ENCODE peak calls at places on chromosomes 6 and 20, in six cellular contexts. One of them, this sample, is unnamed.

GRCh38 chr20:62754122-62754990 is 41.9 kb upstream of the MRGBP start:
- DNase-seq in sigmoid colon: no peak
- DNase-seq in upper lobe of left lung: no peak
- DNase-seq in ureter: no peak
- DNase-seq in endothelial cell: no peak
- DNase-seq in GM04503: no peak
- DNase-seq in this sample: no peak

GRCh38 chr20:29878281-29878741 is 1379.2 kb upstream of the DEFB115 start:
- DNase-seq in endothelial cell: no peak
- DNase-seq in GM04503: no peak
- DNase-seq in sigmoid colon: peak
- DNase-seq in upper lobe of left lung: no peak
- DNase-seq in ureter: no peak
- DNase-seq in this sample: peak

GRCh38 chr6:23637296-23637695 is 488.7 kb upstream of the NRSN1 start:
- DNase-seq in GM04503: no peak
- DNase-seq in ureter: no peak
- DNase-seq in endothelial cell: no peak
- DNase-seq in upper lobe of left lung: no peak
- DNase-seq in sigmoid colon: no peak
- DNase-seq in this sample: peak

GRCh38 chr6:19415605-19416326 is 421.4 kb upstream of the ID4 start:
- DNase-seq in ureter: no peak
- DNase-seq in endothelial cell: no peak
- DNase-seq in sigmoid colon: no peak
- DNase-seq in GM04503: peak
- DNase-seq in upper lobe of left lung: no peak
- DNase-seq in this sample: no peak

GRCh38 chr6:78347191-78347916 is 520.0 kb upstream of the IRAK1BP1 start:
- DNase-seq in sigmoid colon: no peak
- DNase-seq in upper lobe of left lung: no peak
- DNase-seq in GM04503: no peak
- DNase-seq in ureter: no peak
- DNase-seq in endothelial cell: no peak
- DNase-seq in this sample: no peak

GRCh38 chr20:5150226-5151076 is 23.6 kb downstream of the CDS2 start:
- DNase-seq in GM04503: no peak
- DNase-seq in upper lobe of left lung: no peak
- DNase-seq in sigmoid colon: no peak
- DNase-seq in endothelial cell: no peak
- DNase-seq in ureter: no peak
- DNase-seq in this sample: no peak

GRCh38 chr20:40571625-40572024 is 117.4 kb downstream of the MAFB start:
- DNase-seq in sigmoid colon: no peak
- DNase-seq in ureter: no peak
- DNase-seq in GM04503: no peak
- DNase-seq in upper lobe of left lung: peak
- DNase-seq in endothelial cell: no peak
- DNase-seq in this sample: no peak

GRCh38 chr6:27176096-27176495 is 71.4 kb upstream of the PRSS16 start:
- DNase-seq in ureter: no peak
- DNase-seq in sigmoid colon: no peak
- DNase-seq in upper lobe of left lung: no peak
- DNase-seq in GM04503: no peak
- DNase-seq in endothelial cell: no peak
- DNase-seq in this sample: peak

GRCh38 chr6:135244805-135245204 is 63.7 kb downstream of the MYB start:
- DNase-seq in GM04503: no peak
- DNase-seq in upper lobe of left lung: no peak
- DNase-seq in endothelial cell: no peak
- DNase-seq in sigmoid colon: no peak
- DNase-seq in ureter: no peak
- DNase-seq in this sample: no peak

GRCh38 chr6:163965426-163966348 is 551.2 kb downstream of the QKI start:
- DNase-seq in ureter: no peak
- DNase-seq in upper lobe of left lung: no peak
- DNase-seq in endothelial cell: no peak
- DNase-seq in GM04503: no peak
- DNase-seq in sigmoid colon: no peak
- DNase-seq in this sample: peak

GRCh38 chr6:158559895-158560786 is at the start of gene TMEM181:
- DNase-seq in upper lobe of left lung: peak
- DNase-seq in GM04503: peak
- DNase-seq in endothelial cell: peak
- DNase-seq in sigmoid colon: peak
- DNase-seq in ureter: peak
- DNase-seq in this sample: peak

GRCh38 chr6:142058216-142058925 is 74.4 kb upstream of the GJE1 start:
- DNase-seq in ureter: no peak
- DNase-seq in sigmoid colon: no peak
- DNase-seq in GM04503: peak
- DNase-seq in endothelial cell: no peak
- DNase-seq in upper lobe of left lung: no peak
- DNase-seq in this sample: no peak

This sample was measured in DMS53.